ENCODE peak calls at places on chromosome 15, in seven cellular contexts. A is HFFc6, J is spleen, G is thoracic aorta, Z is fibroblast of the aortic adventitia, H is tibial artery, D is endothelial cell. O is an unnamed sample.

GRCh38 chr15:76979331-76979925 is 15.5 kb upstream of the PSTPIP1 start:
- DNase-seq in G (no peak), A (no peak), Z (no peak), H (no peak), D (no peak), J (no peak), O (peak)

GRCh38 chr15:29156521-29156920 is 113.1 kb downstream of the NSMCE3 start:
- DNase-seq in D (no peak), Z (no peak), A (no peak), J (no peak), G (no peak), H (no peak), O (no peak)

GRCh38 chr15:68407886-68408500 is 24.0 kb downstream of the ITGA11 start:
- DNase-seq in A (no peak), D (no peak), Z (no peak), H (peak), G (no peak), J (peak), O (no peak)

GRCh38 chr15:68204776-68205557 is at the start of gene CALML4:
- DNase-seq in J (no peak), D (no peak), H (no peak), G (no peak), A (no peak), Z (peak), O (no peak)

GRCh38 chr15:29270976-29271375 is 1.4 kb upstream of the NSMCE3 start:
- DNase-seq in Z (peak), A (peak), H (no peak), J (no peak), G (no peak), D (no peak), O (no peak)

GRCh38 chr15:80984856-80985255 is 4.8 kb downstream of the MESD start:
- DNase-seq in Z (peak), D (no peak), H (no peak), J (no peak), G (no peak), A (peak), O (peak)

GRCh38 chr15:37289109-37289765 is 188.9 kb upstream of the MEIS2 start:
- DNase-seq in D (peak), G (no peak), A (peak), Z (peak), H (no peak), J (no peak), O (peak)

GRCh38 chr15:90871716-90872480 is 3.5 kb downstream of the FURIN start:
- DNase-seq in G (no peak), D (no peak), J (peak), A (no peak), H (no peak), Z (no peak), O (no peak)

GRCh38 chr15:50166216-50166615 is 15.8 kb upstream of the SLC27A2 start:
- DNase-seq in G (no peak), J (no peak), H (no peak), D (no peak), A (peak), Z (peak), O (peak)

GRCh38 chr15:44101944-44102343 is 93.1 kb downstream of the FRMD5 start:
- DNase-seq in Z (peak), D (no peak), H (no peak), A (peak), J (no peak), G (no peak), O (peak)

GRCh38 chr15:90648137-90649070 is 68.7 kb upstream of the BLM start:
- DNase-seq in G (peak), D (peak), J (no peak), H (peak), Z (peak), A (peak), O (peak)

GRCh38 chr15:78321786-78322185 is 18.4 kb upstream of the CRABP1 start:
- DNase-seq in G (no peak), J (peak), H (no peak), Z (no peak), A (no peak), D (no peak), O (no peak)

GRCh38 chr15:101025896-101026631 is 106.9 kb downstream of the LRRK1 start:
- DNase-seq in A (no peak), D (no peak), H (peak), Z (no peak), G (no peak), J (peak), O (no peak)

GRCh38 chr15:67126551-67127333 is 61.3 kb downstream of the SMAD3 start:
- DNase-seq in A (no peak), Z (no peak), D (no peak), H (peak), J (peak), G (no peak), O (peak)

GRCh38 chr15:39794970-39795369 is 12.3 kb upstream of the FSIP1 start:
- DNase-seq in A (no peak), Z (no peak), D (no peak), J (no peak), H (no peak), G (no peak), O (no peak)

GRCh38 chr15:39793923-39794322 is 11.3 kb upstream of the FSIP1 start:
- DNase-seq in A (no peak), Z (no peak), H (no peak), J (no peak), G (no peak), D (no peak), O (no peak)

GRCh38 chr15:39792954-39793353 is 10.3 kb upstream of the FSIP1 start:
- DNase-seq in A (no peak), G (no peak), H (no peak), J (no peak), Z (no peak), D (no peak), O (peak)

GRCh38 chr15:39789736-39790135 is 7.1 kb upstream of the FSIP1 start:
- DNase-seq in A (no peak), D (no peak), G (no peak), H (no peak), J (no peak), Z (no peak), O (peak)

DNA sequence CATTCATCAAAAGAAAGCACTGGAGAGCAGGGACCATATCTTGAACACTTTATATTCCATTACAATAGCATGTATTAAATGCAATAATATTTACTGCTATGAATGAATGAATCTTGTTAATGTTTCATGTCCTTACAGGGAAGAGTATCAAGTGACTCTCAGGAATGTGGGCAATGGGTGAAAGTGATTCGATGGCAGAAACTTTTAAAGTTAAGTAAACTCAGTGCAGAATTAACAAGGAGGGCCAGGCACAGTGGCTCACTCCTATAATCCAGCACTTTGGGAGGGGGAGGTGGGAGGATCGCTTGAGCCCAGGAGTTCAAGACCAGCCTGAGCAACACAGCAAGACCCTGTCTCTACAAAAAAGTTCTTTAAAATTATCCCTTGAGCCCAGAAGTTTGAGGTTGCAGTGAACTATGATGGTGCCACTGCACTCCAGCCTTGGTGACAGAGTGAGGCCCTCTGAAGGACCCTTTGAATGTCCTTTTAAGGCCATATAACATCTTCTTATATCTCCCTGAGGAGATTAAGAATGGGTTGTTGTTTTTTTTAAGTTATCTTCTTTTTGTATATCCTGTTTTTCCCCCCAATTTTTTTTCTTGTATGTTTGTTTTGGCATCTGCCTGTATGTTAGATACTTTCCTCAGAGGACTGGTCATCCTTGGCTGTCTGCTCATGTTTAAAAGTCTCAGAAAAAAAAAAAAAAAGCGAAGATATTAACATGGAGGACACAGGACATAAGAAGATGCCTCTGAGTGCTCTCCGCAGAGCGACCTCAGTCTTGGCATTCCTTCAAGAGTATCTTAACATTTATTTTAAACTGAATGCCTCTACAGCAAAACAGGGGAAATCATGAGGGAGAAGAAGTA is 9.6 kb upstream of the FSIP1 start:
- DNase-seq in D (no peak), G (no peak), A (no peak), Z (no peak), J (no peak), H (no peak), O (peak)
- TF ChIP-seq CTCF in D (no peak), G (no peak), A (no peak), Z (no peak), J (no peak), H (no peak), O (no peak)

GRCh38 chr15:75149911-75150709 is 51.6 kb upstream of the C15orf39 start:
- DNase-seq in J (no peak), G (no peak), Z (peak), H (no peak), D (no peak), A (peak), O (peak)

GRCh38 chr15:75143738-75144334 is 57.8 kb upstream of the C15orf39 start:
- DNase-seq in J (no peak), Z (no peak), G (no peak), D (no peak), A (no peak), H (no peak), O (peak)

GRCh38 chr15:75142499-75142898 is 59.2 kb upstream of the C15orf39 start:
- DNase-seq in D (no peak), H (no peak), Z (no peak), A (no peak), J (no peak), G (no peak), O (no peak)

GRCh38 chr15:75148293-75148692 is 53.4 kb upstream of the C15orf39 start:
- DNase-seq in J (no peak), Z (no peak), G (no peak), D (no peak), A (no peak), H (no peak), O (no peak)

GRCh38 chr15:75145027-75145841 is 56.4 kb upstream of the C15orf39 start:
- DNase-seq in J (no peak), A (peak), G (no peak), Z (no peak), D (no peak), H (no peak), O (no peak)
- TF ChIP-seq CTCF in J (no peak), A (peak), G (no peak), Z (no peak), D (no peak), H (no peak), O (no peak)

DNA sequence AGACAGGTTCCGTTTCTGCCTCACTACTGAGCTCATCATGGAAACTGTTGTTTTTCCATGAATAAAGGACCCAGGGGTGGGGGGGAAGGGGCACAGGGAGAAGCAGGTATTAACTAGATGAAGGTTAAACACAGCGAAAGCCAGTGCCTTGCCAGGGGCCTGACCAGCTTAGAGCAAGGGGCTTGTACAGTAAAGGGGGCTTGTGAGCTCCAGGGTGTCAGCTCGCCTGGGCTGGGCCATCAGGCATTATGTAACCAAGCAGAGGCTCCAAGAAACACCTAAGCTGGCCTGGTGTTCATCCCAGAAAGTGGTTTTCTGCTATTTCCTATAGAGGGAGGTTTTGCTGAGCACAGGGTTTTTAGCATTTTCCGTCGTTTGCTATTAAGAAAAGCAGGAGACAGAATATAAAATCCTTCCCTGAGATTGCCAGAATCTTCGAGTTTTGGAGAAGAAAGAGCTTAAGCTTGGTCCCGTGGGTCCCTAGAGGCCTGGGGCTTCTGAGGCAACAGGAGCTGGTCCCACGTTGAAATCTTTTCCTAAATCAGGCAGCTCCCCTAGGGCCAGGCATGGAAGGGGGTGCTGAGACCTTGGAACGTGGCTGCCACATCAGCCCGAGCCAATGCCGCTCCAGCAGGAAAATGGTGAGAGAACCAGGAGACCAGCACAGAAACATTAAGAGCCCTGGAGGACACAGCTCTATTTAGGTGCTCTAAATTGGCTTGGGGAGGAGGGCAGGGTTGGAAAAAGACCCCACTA is 71.3 kb downstream of the ISG20 start:
- DNase-seq in D (no peak), Z (no peak), J (no peak), G (no peak), A (no peak), H (peak), O (no peak)
- TF ChIP-seq CTCF in D (no peak), Z (no peak), J (no peak), G (no peak), A (no peak), H (no peak), O (no peak)

GRCh38 chr15:31041610-31042009 is 50.2 kb upstream of the MTMR10 start:
- DNase-seq in Z (no peak), A (no peak), D (no peak), H (no peak), G (no peak), J (no peak), O (no peak)
- TF ChIP-seq CTCF in Z (no peak), A (no peak), D (no peak), H (no peak), G (no peak), J (no peak), O (no peak)

GRCh38 chr15:33031324-33031736 is 163.2 kb downstream of the FMN1 start:
- DNase-seq in J (no peak), H (no peak), A (peak), Z (peak), D (no peak), G (no peak), O (peak)
- TF ChIP-seq CTCF in J (no peak), H (no peak), A (no peak), Z (no peak), D (no peak), G (no peak), O (no peak)

O was measured in choroid plexus epithelial cell.